ENCODE peak calls at places on chromosome 13, in ten cellular contexts. U is H9, C is AG04449, J is neural crest cell, L is endothelial cell, K is HFFc6, H is natural killer cell, Y is psoas muscle, W is omental fat pad, M is left lung. A is an unnamed sample.

GRCh38 chr13:39379118-39379517 is 223.9 kb downstream of the LHFPL6 start:
- DNase-seq in U (no peak), C (no peak), J (no peak), L (no peak), K (no peak), H (no peak), Y (no peak), W (no peak), M (no peak), A (no peak)

GRCh38 chr13:84088996-84089395 is 206.7 kb upstream of the SLITRK1 start:
- DNase-seq in U (no peak), C (no peak), J (no peak), L (no peak), K (no peak), H (no peak), Y (no peak), W (no peak), M (no peak), A (no peak)

GRCh38 chr13:32811297-32811800 is 204.9 kb upstream of the KL start:
- DNase-seq in U (no peak), C (no peak), J (no peak), L (no peak), K (peak; percentile 43), H (no peak), Y (no peak), W (no peak), M (no peak), A (peak; percentile 60)

GRCh38 chr13:76533251-76533650 is 353.0 kb downstream of the KCTD12 start:
- DNase-seq in U (no peak), C (no peak), J (no peak), L (no peak), K (no peak), H (no peak), Y (no peak), W (no peak), M (no peak), A (no peak)

GRCh38 chr13:31639443-31640163 is 99.7 kb upstream of the RXFP2 start:
- DNase-seq in U (no peak), C (no peak), J (no peak), L (no peak), K (no peak), H (no peak), Y (no peak), W (no peak), M (no peak), A (no peak)

GRCh38 chr13:73957889-73958288 is 176.3 kb downstream of the KLF12 start:
- DNase-seq in U (no peak), C (no peak), J (no peak), L (no peak), K (no peak), H (no peak), Y (no peak), W (no peak), M (no peak), A (no peak)

GRCh38 chr13:97855570-97855970 is 97.9 kb upstream of the IPO5 start:
- DNase-seq in U (peak; percentile 46), C (peak; percentile 45), J (peak; percentile 36), L (peak; percentile 38), K (peak; percentile 66), H (no peak), Y (no peak), W (no peak), M (no peak), A (peak; percentile 68)

GRCh38 chr13:113014752-113015745 is 46.0 kb downstream of the MCF2L start:
- DNase-seq in U (no peak), C (no peak), J (no peak), L (no peak), K (no peak), H (no peak), Y (no peak), W (no peak), M (peak; percentile 65), A (no peak)

GRCh38 chr13:99448586-99448985 is 52.7 kb upstream of the TM9SF2 start:
- DNase-seq in U (no peak), C (no peak), J (no peak), L (no peak), K (no peak), H (no peak), Y (no peak), W (no peak), M (no peak), A (no peak)

GRCh38 chr13:99442273-99442895 is 58.9 kb upstream of the TM9SF2 start:
- DNase-seq in U (no peak), C (no peak), J (peak; percentile 53), L (peak; percentile 42), K (peak; percentile 41), H (no peak), Y (no peak), W (no peak), M (no peak), A (no peak)

GRCh38 chr13:99450416-99450815 is 50.9 kb upstream of the TM9SF2 start:
- DNase-seq in U (no peak), C (no peak), J (no peak), L (no peak), K (no peak), H (no peak), Y (no peak), W (no peak), M (no peak), A (no peak)

DNA sequence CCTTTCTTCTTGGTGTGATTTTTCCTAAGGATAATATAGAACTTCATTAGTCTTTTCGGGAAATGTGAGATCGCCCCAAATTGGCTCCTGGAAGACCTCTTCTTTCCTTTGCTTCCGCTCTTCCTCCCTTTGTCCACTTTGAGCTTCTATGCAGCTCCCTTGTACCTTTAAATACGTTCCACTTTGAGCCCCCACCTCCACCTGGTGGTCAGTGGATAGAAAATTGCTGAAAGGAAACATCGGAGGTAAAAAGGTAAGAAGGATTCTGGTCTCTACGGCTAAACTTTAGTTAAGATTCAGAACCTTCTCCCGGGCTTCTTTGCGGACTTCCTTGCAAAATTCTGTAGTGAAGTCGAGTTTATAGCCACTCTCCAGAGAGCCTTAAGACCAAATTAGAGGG is 55.0 kb upstream of the TM9SF2 start:
- DNase-seq in U (peak; percentile 61), C (no peak), J (no peak), L (no peak), K (no peak), H (no peak), Y (no peak), W (no peak), M (no peak), A (no peak)
- TF ChIP-seq CTCF in U (peak; percentile 61), C (no peak), J (peak; percentile 33), L (peak; percentile 13), K (no peak), H (no peak), Y (no peak), W (no peak), M (no peak), A (no peak)

DNA sequence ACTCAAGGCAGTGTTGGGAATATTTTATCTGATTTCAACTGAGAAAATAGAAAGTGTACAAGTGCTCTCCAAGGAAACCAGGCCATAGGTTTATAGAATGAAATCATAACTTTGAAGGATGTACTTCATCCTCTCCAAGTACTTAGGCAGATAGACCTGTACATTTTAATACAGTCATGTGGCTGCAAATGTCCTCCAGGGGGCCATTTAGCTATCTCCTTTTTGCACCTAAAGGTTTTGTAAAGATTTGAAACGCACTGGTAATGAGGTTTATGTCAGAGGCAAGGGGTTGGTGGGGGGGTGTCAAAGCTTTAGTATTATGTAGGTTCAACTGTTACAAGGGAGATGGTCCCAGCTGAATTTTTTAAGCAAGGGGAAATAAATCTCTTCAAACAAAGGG is 364.4 kb downstream of the DCT start:
- DNase-seq in U (no peak), C (no peak), J (no peak), L (no peak), K (no peak), H (no peak), Y (no peak), W (no peak), M (no peak), A (no peak)
- TF ChIP-seq CTCF in U (peak; percentile 35), C (no peak), J (peak; percentile 32), L (no peak), K (peak; percentile 27), H (no peak), Y (no peak), W (no peak), M (no peak), A (no peak)

GRCh38 chr13:41512441-41512840 is 55.1 kb downstream of the RGCC start:
- DNase-seq in U (no peak), C (no peak), J (no peak), L (no peak), K (no peak), H (no peak), Y (no peak), W (no peak), M (no peak), A (no peak)

GRCh38 chr13:41513600-41513999 is 56.2 kb downstream of the RGCC start:
- DNase-seq in U (no peak), C (no peak), J (no peak), L (no peak), K (no peak), H (no peak), Y (no peak), W (no peak), M (no peak), A (no peak)

GRCh38 chr13:41506312-41506711 is 49.0 kb downstream of the RGCC start:
- DNase-seq in U (no peak), C (no peak), J (no peak), L (no peak), K (no peak), H (no peak), Y (no peak), W (no peak), M (no peak), A (no peak)

GRCh38 chr13:41511827-41512226 is 54.5 kb downstream of the RGCC start:
- DNase-seq in U (no peak), C (no peak), J (no peak), L (no peak), K (no peak), H (no peak), Y (no peak), W (no peak), M (no peak), A (no peak)

DNA sequence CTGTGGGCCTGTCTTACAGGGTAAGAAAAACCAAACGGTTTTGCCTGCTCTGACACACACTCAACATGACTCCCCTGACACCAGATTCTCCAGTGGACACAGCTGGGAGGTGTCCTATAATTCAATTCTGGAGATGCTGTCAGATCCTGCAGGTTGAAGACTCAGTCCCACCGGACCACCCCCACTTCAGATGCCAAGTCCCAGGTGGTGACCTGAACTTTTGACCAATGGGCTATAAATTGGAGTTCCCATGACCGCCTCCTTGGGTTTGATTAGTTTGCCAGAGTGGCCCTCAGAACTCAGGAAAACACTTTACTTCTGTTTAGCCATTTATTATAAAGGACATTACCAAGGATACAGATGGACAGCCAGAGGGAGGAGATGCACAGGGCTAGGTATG is 52.6 kb downstream of the RGCC start:
- DNase-seq in U (no peak), C (no peak), J (no peak), L (no peak), K (no peak), H (no peak), Y (no peak), W (no peak), M (no peak), A (no peak)
- TF ChIP-seq CTCF in U (no peak), C (no peak), J (no peak), L (no peak), K (no peak), H (no peak), Y (no peak), W (no peak), M (no peak), A (no peak)

DNA sequence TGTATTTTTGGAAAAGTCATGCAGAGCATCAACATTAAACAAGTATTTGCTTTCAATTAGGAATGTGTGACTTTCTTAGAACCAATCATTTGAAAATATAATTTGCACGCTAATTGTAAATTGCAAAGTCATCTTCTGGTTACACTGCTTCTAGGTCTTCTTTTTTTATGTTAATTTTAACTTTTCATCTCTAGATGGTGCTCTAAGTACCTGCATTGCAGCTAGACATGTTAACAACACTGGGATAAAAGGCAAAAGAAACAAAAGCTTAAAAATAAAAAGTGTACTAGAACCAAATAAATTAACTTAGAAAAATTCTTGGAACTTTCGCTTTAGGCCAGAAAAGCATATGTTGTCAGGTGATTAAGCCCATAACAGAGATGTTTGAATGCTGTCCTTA is 2758.2 kb downstream of the PCDH9 start:
- DNase-seq in U (no peak), C (peak; percentile 9), J (no peak), L (no peak), K (peak; percentile 75), H (no peak), Y (no peak), W (no peak), M (no peak), A (no peak)
- TF ChIP-seq CTCF in U (peak; percentile 40), C (peak; percentile 15), J (peak; percentile 73), L (peak; percentile 21), K (peak; percentile 79), H (no peak), Y (peak; percentile 18), W (no peak), M (no peak), A (peak; percentile 25)

A was measured in AG09319.